ENCODE peak calls at places on chromosomes 13 and 19, in eight cellular contexts. One of them, this sample, is unnamed.

GRCh38 chr13:46668302-46668720 is 115.3 kb downstream of the LRCH1 start:
- DNase-seq in activated T-helper 1 cell treated with anti-CD3 and anti-CD28 coated beads, Interleukin-2, amount 50 U/mL, for 16 hours: no peak
- DNase-seq in AG20443: peak
- DNase-seq in left colon: peak
- DNase-seq in AG10803: peak
- DNase-seq in lower leg skin: peak
- DNase-seq in Peyer's patch: no peak
- DNase-seq in prostate gland: no peak
- DNase-seq in this sample: peak

GRCh38 chr13:75135325-75135825 is 346.6 kb downstream of the TBC1D4 start:
- DNase-seq in Peyer's patch: no peak
- DNase-seq in lower leg skin: no peak
- DNase-seq in AG10803: peak
- DNase-seq in activated T-helper 1 cell treated with anti-CD3 and anti-CD28 coated beads, Interleukin-2, amount 50 U/mL, for 16 hours: no peak
- DNase-seq in prostate gland: no peak
- DNase-seq in left colon: no peak
- DNase-seq in AG20443: peak
- DNase-seq in this sample: peak

GRCh38 chr19:48400018-48400742 is 6.7 kb downstream of the GRIN2D start:
- DNase-seq in AG10803: peak
- DNase-seq in lower leg skin: no peak
- DNase-seq in left colon: peak
- DNase-seq in prostate gland: no peak
- DNase-seq in AG20443: peak
- DNase-seq in activated T-helper 1 cell treated with anti-CD3 and anti-CD28 coated beads, Interleukin-2, amount 50 U/mL, for 16 hours: no peak
- DNase-seq in Peyer's patch: peak
- DNase-seq in this sample: peak

GRCh38 chr13:46648166-46648607 is 95.2 kb downstream of the LRCH1 start:
- DNase-seq in lower leg skin: no peak
- DNase-seq in Peyer's patch: peak
- DNase-seq in activated T-helper 1 cell treated with anti-CD3 and anti-CD28 coated beads, Interleukin-2, amount 50 U/mL, for 16 hours: no peak
- DNase-seq in left colon: peak
- DNase-seq in AG10803: peak
- DNase-seq in prostate gland: no peak
- DNase-seq in AG20443: peak
- DNase-seq in this sample: no peak

GRCh38 chr19:19816679-19817078 is 4.9 kb downstream of the ZNF506 start:
- DNase-seq in Peyer's patch: no peak
- DNase-seq in AG20443: no peak
- DNase-seq in lower leg skin: no peak
- DNase-seq in AG10803: no peak
- DNase-seq in activated T-helper 1 cell treated with anti-CD3 and anti-CD28 coated beads, Interleukin-2, amount 50 U/mL, for 16 hours: no peak
- DNase-seq in left colon: no peak
- DNase-seq in prostate gland: no peak
- DNase-seq in this sample: no peak

GRCh38 chr19:48190288-48191284 is 20.1 kb downstream of the ZSWIM9 start:
- DNase-seq in AG20443: no peak
- DNase-seq in activated T-helper 1 cell treated with anti-CD3 and anti-CD28 coated beads, Interleukin-2, amount 50 U/mL, for 16 hours: peak
- DNase-seq in Peyer's patch: peak
- DNase-seq in left colon: no peak
- DNase-seq in prostate gland: no peak
- DNase-seq in AG10803: no peak
- DNase-seq in lower leg skin: no peak
- DNase-seq in this sample: peak

GRCh38 chr13:110957181-110957884 is 42.5 kb upstream of the ANKRD10 start:
- DNase-seq in prostate gland: no peak
- DNase-seq in Peyer's patch: no peak
- DNase-seq in left colon: no peak
- DNase-seq in AG10803: no peak
- DNase-seq in lower leg skin: no peak
- DNase-seq in AG20443: no peak
- DNase-seq in activated T-helper 1 cell treated with anti-CD3 and anti-CD28 coated beads, Interleukin-2, amount 50 U/mL, for 16 hours: no peak
- DNase-seq in this sample: no peak

GRCh38 chr13:107203146-107203847 is 635.4 kb upstream of the ARGLU1 start:
- DNase-seq in lower leg skin: no peak
- DNase-seq in prostate gland: no peak
- DNase-seq in activated T-helper 1 cell treated with anti-CD3 and anti-CD28 coated beads, Interleukin-2, amount 50 U/mL, for 16 hours: no peak
- DNase-seq in Peyer's patch: no peak
- DNase-seq in AG10803: peak
- DNase-seq in left colon: no peak
- DNase-seq in AG20443: no peak
- DNase-seq in this sample: no peak

GRCh38 chr13:110957931-110958330 is 43.1 kb upstream of the ANKRD10 start:
- DNase-seq in prostate gland: no peak
- DNase-seq in AG10803: no peak
- DNase-seq in left colon: no peak
- DNase-seq in lower leg skin: no peak
- DNase-seq in Peyer's patch: no peak
- DNase-seq in AG20443: no peak
- DNase-seq in activated T-helper 1 cell treated with anti-CD3 and anti-CD28 coated beads, Interleukin-2, amount 50 U/mL, for 16 hours: no peak
- DNase-seq in this sample: no peak

GRCh38 chr19:38650911-38651584 is 3.6 kb downstream of the ACTN4 start:
- DNase-seq in prostate gland: no peak
- DNase-seq in AG10803: peak
- DNase-seq in lower leg skin: no peak
- DNase-seq in AG20443: peak
- DNase-seq in activated T-helper 1 cell treated with anti-CD3 and anti-CD28 coated beads, Interleukin-2, amount 50 U/mL, for 16 hours: no peak
- DNase-seq in left colon: no peak
- DNase-seq in Peyer's patch: no peak
- DNase-seq in this sample: peak

GRCh38 chr19:36225219-36225892 is 10.4 kb downstream of the ZNF146 start:
- DNase-seq in Peyer's patch: no peak
- DNase-seq in activated T-helper 1 cell treated with anti-CD3 and anti-CD28 coated beads, Interleukin-2, amount 50 U/mL, for 16 hours: no peak
- DNase-seq in prostate gland: no peak
- DNase-seq in AG20443: peak
- DNase-seq in lower leg skin: no peak
- DNase-seq in left colon: no peak
- DNase-seq in AG10803: peak
- DNase-seq in this sample: no peak

GRCh38 chr19:39097299-39097698 is 13.1 kb downstream of the ACP7 start:
- DNase-seq in AG20443: no peak
- DNase-seq in prostate gland: no peak
- DNase-seq in activated T-helper 1 cell treated with anti-CD3 and anti-CD28 coated beads, Interleukin-2, amount 50 U/mL, for 16 hours: no peak
- DNase-seq in left colon: no peak
- DNase-seq in lower leg skin: no peak
- DNase-seq in AG10803: no peak
- DNase-seq in Peyer's patch: no peak
- DNase-seq in this sample: no peak

GRCh38 chr13:43785166-43785680 is 1.5 kb downstream of the ENOX1 start:
- DNase-seq in prostate gland: no peak
- DNase-seq in left colon: no peak
- DNase-seq in lower leg skin: no peak
- DNase-seq in AG10803: no peak
- DNase-seq in AG20443: no peak
- DNase-seq in Peyer's patch: no peak
- DNase-seq in activated T-helper 1 cell treated with anti-CD3 and anti-CD28 coated beads, Interleukin-2, amount 50 U/mL, for 16 hours: no peak
- DNase-seq in this sample: no peak

GRCh38 chr13:42393573-42394360 is 121.8 kb downstream of the AKAP11 start:
- DNase-seq in AG10803: no peak
- DNase-seq in left colon: no peak
- DNase-seq in lower leg skin: no peak
- DNase-seq in activated T-helper 1 cell treated with anti-CD3 and anti-CD28 coated beads, Interleukin-2, amount 50 U/mL, for 16 hours: no peak
- DNase-seq in AG20443: no peak
- DNase-seq in prostate gland: no peak
- DNase-seq in Peyer's patch: no peak
- DNase-seq in this sample: no peak

GRCh38 chr19:44356383-44357111 is at the start of gene ZNF112:
- DNase-seq in AG10803: peak
- DNase-seq in lower leg skin: peak
- DNase-seq in activated T-helper 1 cell treated with anti-CD3 and anti-CD28 coated beads, Interleukin-2, amount 50 U/mL, for 16 hours: no peak
- DNase-seq in left colon: peak
- DNase-seq in AG20443: peak
- DNase-seq in Peyer's patch: peak
- DNase-seq in prostate gland: peak
- DNase-seq in this sample: peak

GRCh38 chr19:6318772-6319171 is 14.6 kb downstream of the ACER1 start:
- DNase-seq in AG10803: peak
- DNase-seq in Peyer's patch: no peak
- DNase-seq in AG20443: peak
- DNase-seq in activated T-helper 1 cell treated with anti-CD3 and anti-CD28 coated beads, Interleukin-2, amount 50 U/mL, for 16 hours: no peak
- DNase-seq in left colon: no peak
- DNase-seq in lower leg skin: no peak
- DNase-seq in prostate gland: no peak
- DNase-seq in this sample: peak

GRCh38 chr13:113562085-113562749 is 22.3 kb upstream of the TFDP1 start:
- DNase-seq in Peyer's patch: no peak
- DNase-seq in lower leg skin: peak
- DNase-seq in prostate gland: peak
- DNase-seq in left colon: peak
- DNase-seq in activated T-helper 1 cell treated with anti-CD3 and anti-CD28 coated beads, Interleukin-2, amount 50 U/mL, for 16 hours: no peak
- DNase-seq in AG20443: peak
- DNase-seq in AG10803: peak
- DNase-seq in this sample: peak